ENCODE peak calls at places on chromosomes 5 and 9, in five cellular contexts. L is colonic mucosa, F is HEK293T, A is anterior cingulate cortex, X is tibial artery. S is an unnamed sample.

GRCh38 chr5:105687493-105687892 is 1983.2 kb downstream of the EFNA5 start:
- DNase-seq in A (no peak), F (no peak), L (no peak), X (no peak), S (no peak)

GRCh38 chr5:54049963-54050362 is 260.4 kb downstream of the ARL15 start:
- DNase-seq in A (no peak), X (no peak), F (no peak), L (no peak), S (no peak)

GRCh38 chr5:35856186-35857003 is at the start of gene IL7R:
- DNase-seq in A (no peak), L (no peak), X (no peak), F (no peak), S (no peak)

GRCh38 chr5:147098233-147098790 is 136.5 kb upstream of the STK32A start:
- DNase-seq in F (peak; percentile 19), A (no peak), X (no peak), L (peak; percentile 31), S (peak; percentile 10)

GRCh38 chr9:30799527-30800101 is 1584.8 kb upstream of the ACO1 start:
- DNase-seq in X (no peak), A (no peak), F (no peak), L (no peak), S (no peak)

GRCh38 chr5:74232281-74232680 is 408.2 kb downstream of the ENC1 start:
- DNase-seq in X (no peak), L (no peak), F (no peak), A (no peak), S (no peak)

GRCh38 chr9:128838338-128838737 is 8.7 kb upstream of the SPOUT1 start:
- DNase-seq in X (no peak), L (no peak), A (no peak), F (no peak), S (no peak)

GRCh38 chr5:117455236-117456233 is 880.9 kb upstream of the SEMA6A start:
- DNase-seq in F (peak; percentile 42), X (no peak), L (peak; percentile 60), A (no peak), S (peak; percentile 56)

GRCh38 chr5:152113401-152113800 is 188.8 kb upstream of the GLRA1 start:
- DNase-seq in A (no peak), L (no peak), F (no peak), X (no peak), S (no peak)

GRCh38 chr9:127185931-127186781 is 63.7 kb upstream of the ANGPTL2 start:
- DNase-seq in F (no peak), A (peak; percentile 79), L (peak; percentile 49), X (peak; percentile 99), S (peak; percentile 65)

GRCh38 chr9:105976257-105976656 is 281.9 kb downstream of the TMEM38B start:
- DNase-seq in F (no peak), X (no peak), A (no peak), L (no peak), S (no peak)

GRCh38 chr5:117376748-117377147 is 802.1 kb upstream of the SEMA6A start:
- DNase-seq in L (no peak), A (no peak), F (no peak), X (no peak), S (no peak)

GRCh38 chr5:111364992-111365391 is 140.8 kb downstream of the CAMK4 start:
- DNase-seq in X (no peak), F (no peak), L (no peak), A (no peak), S (no peak)

GRCh38 chr5:31554552-31554951 is 22.5 kb downstream of the C5orf22 start:
- DNase-seq in L (no peak), X (no peak), F (no peak), A (no peak), S (no peak)

GRCh38 chr5:172715421-172715780 is 55.6 kb downstream of the DUSP1 start:
- DNase-seq in F (no peak), A (no peak), L (no peak), X (no peak), S (no peak)

GRCh38 chr9:70421272-70422180 is 7.1 kb upstream of the KLF9 start:
- DNase-seq in L (no peak), F (no peak), X (peak; percentile 75), A (no peak), S (no peak)

GRCh38 chr9:135865531-135865930 is 41.8 kb downstream of the CAMSAP1 start:
- DNase-seq in F (no peak), X (no peak), A (no peak), L (no peak), S (no peak)

GRCh38 chr9:93900971-93901861 is 53.9 kb downstream of the BARX1 start:
- DNase-seq in F (no peak), A (no peak), X (peak; percentile 48), L (no peak), S (no peak)

GRCh38 chr9:2729003-2729402 is 11.7 kb downstream of the KCNV2 start:
- DNase-seq in F (no peak), A (no peak), L (no peak), X (no peak), S (no peak)

GRCh38 chr5:169545762-169546161 is 37.8 kb upstream of the SPDL1 start:
- DNase-seq in X (no peak), F (no peak), A (no peak), L (no peak), S (no peak)

GRCh38 chr9:98479967-98480847 is 224.8 kb upstream of the TBC1D2 start:
- DNase-seq in A (no peak), L (no peak), F (no peak), X (no peak), S (no peak)

GRCh38 chr9:74006935-74007334 is 490.2 kb upstream of the RORB start:
- DNase-seq in F (peak; percentile 6), L (no peak), A (no peak), X (no peak), S (no peak)

GRCh38 chr9:77751341-77752091 is 103.4 kb upstream of the GNA14 start:
- DNase-seq in F (peak; percentile 49), A (no peak), X (no peak), L (peak; percentile 57), S (peak; percentile 37)

GRCh38 chr9:10255758-10256157 is 357.0 kb downstream of the PTPRD start:
- DNase-seq in X (no peak), A (no peak), F (no peak), L (no peak), S (no peak)

GRCh38 chr5:916441-917293 is 24.0 kb downstream of the TRIP13 start:
- DNase-seq in A (no peak), L (no peak), X (no peak), F (no peak), S (no peak)

GRCh38 chr5:79236970-79237734 is 1.2 kb downstream of the JMY start:
- DNase-seq in X (peak; percentile 70), A (no peak), F (peak; percentile 33), L (peak; percentile 60), S (peak; percentile 24)

S was measured in mucosa of gallbladder.